ENCODE peak calls at places on chromosomes 7 and 10, in seven cellular contexts. One of them, this sample, is unnamed.
A peak's percentile ranks its signal among the peaks of the same experiment; 100 is the strongest.

GRCh38 chr7:151309306-151309705 is 32.3 kb upstream of the NUB1 start:
- DNase-seq in epithelial cell of esophagus: no peak
- DNase-seq in PC-3: no peak
- DNase-seq in GM12878: no peak
- DNase-seq in mammary epithelial cell: no peak
- DNase-seq in thoracic aorta: no peak
- DNase-seq in HCT116: no peak
- DNase-seq in this sample: peak; percentile 40

GRCh38 chr7:40516376-40516775 is 381.6 kb downstream of the SUGCT start:
- DNase-seq in thoracic aorta: no peak
- DNase-seq in HCT116: no peak
- DNase-seq in PC-3: no peak
- DNase-seq in mammary epithelial cell: no peak
- DNase-seq in epithelial cell of esophagus: peak; percentile 11
- DNase-seq in GM12878: no peak
- DNase-seq in this sample: no peak

GRCh38 chr10:80532571-80532970 is 5.1 kb upstream of the SH2D4B start:
- DNase-seq in PC-3: no peak
- DNase-seq in HCT116: no peak
- DNase-seq in mammary epithelial cell: no peak
- DNase-seq in thoracic aorta: no peak
- DNase-seq in GM12878: no peak
- DNase-seq in epithelial cell of esophagus: no peak
- DNase-seq in this sample: no peak

GRCh38 chr10:31063839-31064238 is 32.2 kb upstream of the ZNF438 start:
- DNase-seq in PC-3: no peak
- DNase-seq in mammary epithelial cell: no peak
- DNase-seq in HCT116: no peak
- DNase-seq in epithelial cell of esophagus: no peak
- DNase-seq in GM12878: no peak
- DNase-seq in thoracic aorta: no peak
- DNase-seq in this sample: no peak

GRCh38 chr10:29621161-29621560 is 13.6 kb downstream of the SVIL start:
- DNase-seq in PC-3: no peak
- DNase-seq in HCT116: no peak
- DNase-seq in thoracic aorta: no peak
- DNase-seq in GM12878: no peak
- DNase-seq in mammary epithelial cell: peak; percentile 88
- DNase-seq in epithelial cell of esophagus: peak; percentile 85
- DNase-seq in this sample: no peak

GRCh38 chr7:55160539-55160938 is 141.7 kb downstream of the EGFR start:
- DNase-seq in thoracic aorta: no peak
- DNase-seq in HCT116: no peak
- DNase-seq in epithelial cell of esophagus: no peak
- DNase-seq in PC-3: no peak
- DNase-seq in GM12878: no peak
- DNase-seq in mammary epithelial cell: no peak
- DNase-seq in this sample: no peak

GRCh38 chr10:70791390-70792039 is 6.3 kb upstream of the TBATA start:
- DNase-seq in mammary epithelial cell: no peak
- DNase-seq in GM12878: no peak
- DNase-seq in thoracic aorta: no peak
- DNase-seq in PC-3: peak; percentile 92
- DNase-seq in HCT116: no peak
- DNase-seq in epithelial cell of esophagus: peak; percentile 17
- DNase-seq in this sample: no peak

GRCh38 chr10:33570495-33570894 is 236.0 kb upstream of the NRP1 start:
- DNase-seq in epithelial cell of esophagus: no peak
- DNase-seq in PC-3: no peak
- DNase-seq in mammary epithelial cell: no peak
- DNase-seq in thoracic aorta: no peak
- DNase-seq in HCT116: no peak
- DNase-seq in GM12878: no peak
- DNase-seq in this sample: no peak

GRCh38 chr7:137953692-137954470 is 48.0 kb downstream of the CREB3L2 start:
- DNase-seq in PC-3: peak; percentile 75
- DNase-seq in mammary epithelial cell: peak; percentile 51
- DNase-seq in GM12878: no peak
- DNase-seq in HCT116: peak; percentile 27
- DNase-seq in thoracic aorta: no peak
- DNase-seq in epithelial cell of esophagus: peak; percentile 75
- DNase-seq in this sample: no peak

GRCh38 chr7:26153246-26153822 is 1.3 kb downstream of the NFE2L3 start:
- DNase-seq in PC-3: peak; percentile 50
- DNase-seq in mammary epithelial cell: no peak
- DNase-seq in epithelial cell of esophagus: no peak
- DNase-seq in HCT116: no peak
- DNase-seq in thoracic aorta: no peak
- DNase-seq in GM12878: no peak
- DNase-seq in this sample: no peak

GRCh38 chr10:77318739-77319138 is 318.9 kb downstream of the KCNMA1 start:
- DNase-seq in thoracic aorta: no peak
- DNase-seq in GM12878: no peak
- DNase-seq in mammary epithelial cell: no peak
- DNase-seq in epithelial cell of esophagus: no peak
- DNase-seq in HCT116: no peak
- DNase-seq in PC-3: peak; percentile 71
- DNase-seq in this sample: no peak

DNA sequence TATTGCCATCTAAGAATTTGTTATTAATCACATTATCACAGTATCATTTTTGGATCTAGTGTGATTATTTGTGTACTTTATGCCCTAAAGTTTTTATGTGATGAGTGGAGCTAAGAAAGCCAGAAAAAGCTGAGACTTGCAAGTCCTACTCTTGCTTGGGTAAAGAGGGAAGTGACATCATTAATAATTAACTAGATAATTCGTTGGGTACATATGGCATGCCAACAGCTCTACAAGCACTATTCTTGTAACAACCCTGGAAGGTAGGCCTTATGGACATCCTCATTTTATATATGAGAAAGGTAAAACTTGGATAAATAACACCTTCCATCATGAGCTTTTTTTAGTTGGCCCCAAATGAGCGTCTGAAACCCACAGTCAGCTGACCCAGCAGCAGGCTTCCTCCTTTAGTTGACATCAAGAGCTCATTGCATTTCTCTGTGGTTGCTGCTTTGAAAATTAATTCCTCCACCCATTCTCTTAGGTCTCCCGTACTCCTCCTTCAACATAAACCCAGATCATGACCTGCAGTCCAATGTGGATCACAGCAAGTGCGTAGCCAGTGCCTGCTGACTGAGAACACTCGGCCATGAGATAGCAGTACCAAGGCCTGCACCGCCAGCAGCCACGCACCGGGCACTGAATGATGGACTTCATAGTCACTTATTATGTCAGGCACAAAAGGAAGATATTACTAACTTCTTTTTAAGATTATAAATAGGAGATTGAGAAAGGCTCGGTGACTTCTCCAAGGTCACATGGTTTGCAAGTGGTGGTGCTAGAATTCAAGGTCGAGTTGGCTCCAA is 292.0 kb upstream of the AOAH start:
- DNase-seq in thoracic aorta: no peak
- DNase-seq in PC-3: no peak
- DNase-seq in epithelial cell of esophagus: no peak
- DNase-seq in HCT116: no peak
- DNase-seq in GM12878: no peak
- DNase-seq in mammary epithelial cell: no peak
- DNase-seq in this sample: no peak
- H3K4me3 ChIP-seq in thoracic aorta: no peak overlapping the region
- H3K4me3 ChIP-seq in PC-3: no peak overlapping the region
- H3K4me3 ChIP-seq in epithelial cell of esophagus: no peak overlapping the region
- H3K4me3 ChIP-seq in HCT116: no peak overlapping the region
- H3K4me3 ChIP-seq in GM12878: no peak overlapping the region
- H3K4me3 ChIP-seq in mammary epithelial cell: no peak overlapping the region
- H3K4me3 ChIP-seq in this sample: no peak overlapping the region

GRCh38 chr7:36851382-36851781 is 127.1 kb upstream of the AOAH start:
- DNase-seq in mammary epithelial cell: no peak
- DNase-seq in epithelial cell of esophagus: no peak
- DNase-seq in GM12878: no peak
- DNase-seq in HCT116: no peak
- DNase-seq in thoracic aorta: no peak
- DNase-seq in PC-3: no peak
- DNase-seq in this sample: no peak

GRCh38 chr7:36852017-36852416 is 127.7 kb upstream of the AOAH start:
- DNase-seq in GM12878: no peak
- DNase-seq in mammary epithelial cell: no peak
- DNase-seq in epithelial cell of esophagus: no peak
- DNase-seq in HCT116: no peak
- DNase-seq in thoracic aorta: no peak
- DNase-seq in PC-3: no peak
- DNase-seq in this sample: no peak

GRCh38 chr7:36852931-36853330 is 128.6 kb upstream of the AOAH start:
- DNase-seq in mammary epithelial cell: no peak
- DNase-seq in epithelial cell of esophagus: no peak
- DNase-seq in GM12878: no peak
- DNase-seq in thoracic aorta: no peak
- DNase-seq in PC-3: no peak
- DNase-seq in HCT116: no peak
- DNase-seq in this sample: no peak

GRCh38 chr7:36854652-36855051 is 130.4 kb upstream of the AOAH start:
- DNase-seq in thoracic aorta: no peak
- DNase-seq in GM12878: no peak
- DNase-seq in HCT116: no peak
- DNase-seq in epithelial cell of esophagus: peak; percentile 7
- DNase-seq in mammary epithelial cell: peak; percentile 88
- DNase-seq in PC-3: no peak
- DNase-seq in this sample: no peak

DNA sequence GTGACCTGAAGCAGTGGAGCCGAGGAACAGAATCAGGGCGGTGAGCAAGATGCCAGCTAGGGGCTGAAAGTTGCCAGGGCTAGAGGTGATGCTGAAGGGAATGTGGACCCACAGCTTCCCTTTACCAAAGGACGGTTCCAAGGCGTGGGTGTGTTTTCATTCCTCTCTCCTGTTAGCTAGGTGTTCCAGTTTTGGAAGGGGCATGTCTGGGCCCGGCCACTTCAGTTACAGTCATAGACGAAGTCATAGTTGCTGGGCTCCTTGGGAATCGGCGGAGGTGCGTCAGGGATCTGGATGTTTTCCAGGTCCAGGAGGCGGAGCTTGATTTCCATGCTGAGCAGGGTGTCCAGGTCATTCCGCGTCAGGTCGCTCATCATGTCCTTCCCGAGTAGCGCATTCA is 131.0 kb upstream of the AOAH start:
- DNase-seq in thoracic aorta: no peak
- DNase-seq in epithelial cell of esophagus: peak; percentile 99
- DNase-seq in mammary epithelial cell: peak; percentile 99
- DNase-seq in HCT116: no peak
- DNase-seq in GM12878: no peak
- DNase-seq in PC-3: no peak
- DNase-seq in this sample: no peak
- H3K4me3 ChIP-seq in thoracic aorta: no peak overlapping the region
- H3K4me3 ChIP-seq in epithelial cell of esophagus: no peak overlapping the region
- H3K4me3 ChIP-seq in mammary epithelial cell: no peak overlapping the region
- H3K4me3 ChIP-seq in HCT116: no peak overlapping the region
- H3K4me3 ChIP-seq in GM12878: no peak overlapping the region
- H3K4me3 ChIP-seq in PC-3: no peak overlapping the region
- H3K4me3 ChIP-seq in this sample: no peak overlapping the region

GRCh38 chr10:75508814-75509306 is 77.4 kb downstream of the LRMDA start:
- DNase-seq in GM12878: no peak
- DNase-seq in mammary epithelial cell: no peak
- DNase-seq in HCT116: no peak
- DNase-seq in PC-3: no peak
- DNase-seq in epithelial cell of esophagus: no peak
- DNase-seq in thoracic aorta: no peak
- DNase-seq in this sample: no peak
- H3K4me3 ChIP-seq in GM12878: no peak overlapping the region
- H3K4me3 ChIP-seq in mammary epithelial cell: no peak overlapping the region
- H3K4me3 ChIP-seq in HCT116: no peak overlapping the region
- H3K4me3 ChIP-seq in PC-3: no peak overlapping the region
- H3K4me3 ChIP-seq in epithelial cell of esophagus: no peak overlapping the region
- H3K4me3 ChIP-seq in thoracic aorta: no peak overlapping the region
- H3K4me3 ChIP-seq in this sample: no peak overlapping the region

DNA sequence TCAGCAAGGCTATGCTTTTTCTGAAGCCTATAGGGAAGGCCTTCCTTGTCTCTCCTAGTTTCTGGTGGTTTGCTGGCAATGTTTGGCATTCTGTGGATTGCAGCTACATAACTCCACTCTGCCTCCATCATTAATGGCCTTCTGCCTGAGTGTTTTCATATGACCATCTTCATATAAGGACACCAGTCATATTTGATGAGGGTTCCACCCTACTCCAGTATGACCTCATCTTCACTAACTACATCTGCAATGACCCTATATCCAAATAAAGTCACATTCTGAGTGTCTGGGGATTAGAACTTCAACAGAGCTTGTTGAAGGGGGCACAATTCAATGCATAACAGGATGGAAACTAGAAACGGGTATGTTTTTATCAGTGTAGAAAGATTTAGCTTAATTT is 22.1 kb downstream of the CAV1 start:
- DNase-seq in thoracic aorta: no peak
- DNase-seq in epithelial cell of esophagus: no peak
- DNase-seq in mammary epithelial cell: no peak
- DNase-seq in HCT116: no peak
- DNase-seq in PC-3: no peak
- DNase-seq in GM12878: no peak
- DNase-seq in this sample: no peak
- H3K4me3 ChIP-seq in thoracic aorta: no peak overlapping the region
- H3K4me3 ChIP-seq in epithelial cell of esophagus: no peak overlapping the region
- H3K4me3 ChIP-seq in mammary epithelial cell: no peak overlapping the region
- H3K4me3 ChIP-seq in HCT116: no peak overlapping the region
- H3K4me3 ChIP-seq in PC-3: no peak overlapping the region
- H3K4me3 ChIP-seq in GM12878: no peak overlapping the region
- H3K4me3 ChIP-seq in this sample: no peak overlapping the region

GRCh38 chr10:72330059-72330426 is 24.7 kb downstream of the DNAJB12 start:
- DNase-seq in thoracic aorta: no peak
- DNase-seq in PC-3: no peak
- DNase-seq in GM12878: no peak
- DNase-seq in HCT116: no peak
- DNase-seq in mammary epithelial cell: no peak
- DNase-seq in epithelial cell of esophagus: no peak
- DNase-seq in this sample: no peak

GRCh38 chr10:72333111-72334012 is 21.4 kb downstream of the DNAJB12 start:
- DNase-seq in HCT116: no peak
- DNase-seq in PC-3: no peak
- DNase-seq in thoracic aorta: no peak
- DNase-seq in mammary epithelial cell: no peak
- DNase-seq in GM12878: no peak
- DNase-seq in epithelial cell of esophagus: no peak
- DNase-seq in this sample: no peak

GRCh38 chr10:72332423-72333110 is 22.2 kb downstream of the DNAJB12 start:
- DNase-seq in thoracic aorta: no peak
- DNase-seq in HCT116: no peak
- DNase-seq in PC-3: no peak
- DNase-seq in epithelial cell of esophagus: no peak
- DNase-seq in GM12878: no peak
- DNase-seq in mammary epithelial cell: no peak
- DNase-seq in this sample: no peak

GRCh38 chr10:72329290-72330058 is 25.2 kb downstream of the DNAJB12 start:
- DNase-seq in HCT116: no peak
- DNase-seq in mammary epithelial cell: no peak
- DNase-seq in GM12878: no peak
- DNase-seq in thoracic aorta: no peak
- DNase-seq in PC-3: no peak
- DNase-seq in epithelial cell of esophagus: no peak
- DNase-seq in this sample: no peak

GRCh38 chr10:72331575-72332422 is 22.9 kb downstream of the DNAJB12 start:
- DNase-seq in PC-3: peak; percentile 77
- DNase-seq in HCT116: peak; percentile 80
- DNase-seq in epithelial cell of esophagus: peak; percentile 98
- DNase-seq in GM12878: peak; percentile 96
- DNase-seq in mammary epithelial cell: peak; percentile 98
- DNase-seq in thoracic aorta: peak; percentile 43
- DNase-seq in this sample: no peak
- H3K4me3 ChIP-seq in PC-3: no peak overlapping the region
- H3K4me3 ChIP-seq in HCT116: peak overlapping the region; percentile 28
- H3K4me3 ChIP-seq in epithelial cell of esophagus: no peak overlapping the region
- H3K4me3 ChIP-seq in GM12878: peak overlapping the region; percentile 4
- H3K4me3 ChIP-seq in mammary epithelial cell: no peak overlapping the region
- H3K4me3 ChIP-seq in thoracic aorta: peak overlapping the region; percentile 48
- H3K4me3 ChIP-seq in this sample: no peak overlapping the region